ENCODE peak calls at places on chromosomes 11 and 22, in eight cellular contexts. V is cardiac muscle cell, G is AG09309, A is foreskin keratinocyte, P is prostate gland, Y is PC-9, W is fibroblast of the aortic adventitia, B is brain microvascular endothelial cell. H is an unnamed sample.

GRCh38 chr22:32076726-32077550 is 33.9 kb downstream of the SLC5A1 start:
- DNase-seq in A (no peak), Y (no peak), P (no peak), G (no peak), W (no peak), V (no peak), B (no peak), H (no peak)

GRCh38 chr11:27012254-27012921 is 18.5 kb downstream of the FIBIN start:
- DNase-seq in W (peak; percentile 78), B (peak; percentile 60), A (no peak), Y (no peak), G (no peak), P (no peak), V (peak; percentile 14), H (peak; percentile 66)

GRCh38 chr11:134923441-134923840 is 511.4 kb upstream of the B3GAT1 start:
- DNase-seq in P (no peak), Y (no peak), W (no peak), G (no peak), A (no peak), B (no peak), V (no peak), H (no peak)

GRCh38 chr22:45090364-45090960 is 73.3 kb upstream of the NUP50 start:
- DNase-seq in V (peak; percentile 48), P (no peak), G (no peak), W (peak; percentile 48), B (peak; percentile 11), Y (no peak), A (no peak), H (peak; percentile 33)

GRCh38 chr22:41780714-41781507 is 19.6 kb upstream of the CCDC134 start:
- DNase-seq in A (no peak), V (peak; percentile 36), P (no peak), B (peak; percentile 42), W (peak; percentile 66), G (no peak), Y (no peak), H (no peak)

GRCh38 chr22:24555496-24556253 is at the start of gene SNRPD3:
- DNase-seq in G (peak; percentile 71), B (peak; percentile 89), W (peak; percentile 92), A (peak; percentile 89), Y (peak; percentile 82), V (peak; percentile 94), P (peak; percentile 90), H (peak; percentile 97)

GRCh38 chr22:19824197-19825015 is 30.3 kb downstream of the GNB1L start:
- DNase-seq in B (no peak), V (no peak), A (peak; percentile 22), G (no peak), Y (peak; percentile 75), W (no peak), P (no peak), H (peak; percentile 63)

GRCh38 chr11:19510468-19510867 is 202.2 kb upstream of the NAV2 start:
- DNase-seq in A (no peak), B (no peak), P (no peak), G (no peak), W (no peak), Y (no peak), V (no peak), H (no peak)

GRCh38 chr22:48277868-48278581 is 1515.6 kb downstream of the TBC1D22A start:
- DNase-seq in P (peak; percentile 51), B (no peak), W (no peak), A (no peak), V (no peak), G (no peak), Y (no peak), H (no peak)

GRCh38 chr22:42901790-42902508 is 44.9 kb upstream of the ARFGAP3 start:
- DNase-seq in W (no peak), A (no peak), V (no peak), G (no peak), B (no peak), Y (no peak), P (no peak), H (no peak)
- TF ChIP-seq CTCF in W (peak; percentile 34), A (peak; percentile 39), V (peak; percentile 24), G (peak; percentile 37), B (peak; percentile 58), Y (peak; percentile 54), P (no peak), H (no peak)

DNA sequence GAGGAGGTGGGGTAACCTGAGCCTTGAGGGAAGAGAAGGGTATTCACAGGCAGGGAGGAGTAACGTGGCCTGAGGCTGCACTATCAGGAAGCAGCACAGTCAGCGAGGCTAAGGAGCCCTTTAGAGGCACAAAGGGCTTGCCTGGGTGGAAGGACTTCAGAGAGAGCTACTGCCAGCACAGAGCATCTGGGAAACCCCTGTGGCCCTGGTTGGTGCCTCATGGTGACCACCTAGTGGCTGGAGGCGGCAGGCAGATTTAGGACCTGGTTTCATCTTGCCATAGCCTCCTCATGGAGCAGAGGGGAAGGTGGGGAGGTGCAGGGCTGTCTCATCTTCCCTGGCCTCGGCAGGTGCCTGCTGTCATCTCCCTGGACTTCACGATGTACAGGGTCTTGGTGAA is 64.5 kb downstream of the MPPED1 start:
- DNase-seq in W (no peak), V (no peak), G (no peak), B (no peak), P (no peak), A (no peak), Y (no peak), H (no peak)
- TF ChIP-seq CTCF in W (no peak), V (no peak), G (no peak), B (no peak), P (no peak), A (no peak), Y (no peak), H (no peak)

GRCh38 chr22:25903294-25903693 is 161.3 kb downstream of the MYO18B start:
- DNase-seq in W (no peak), P (no peak), G (no peak), V (no peak), Y (no peak), A (no peak), B (no peak), H (no peak)
- TF ChIP-seq CTCF in W (no peak), P (no peak), G (no peak), V (no peak), Y (peak; percentile 45), A (peak; percentile 13), B (no peak), H (no peak)

DNA sequence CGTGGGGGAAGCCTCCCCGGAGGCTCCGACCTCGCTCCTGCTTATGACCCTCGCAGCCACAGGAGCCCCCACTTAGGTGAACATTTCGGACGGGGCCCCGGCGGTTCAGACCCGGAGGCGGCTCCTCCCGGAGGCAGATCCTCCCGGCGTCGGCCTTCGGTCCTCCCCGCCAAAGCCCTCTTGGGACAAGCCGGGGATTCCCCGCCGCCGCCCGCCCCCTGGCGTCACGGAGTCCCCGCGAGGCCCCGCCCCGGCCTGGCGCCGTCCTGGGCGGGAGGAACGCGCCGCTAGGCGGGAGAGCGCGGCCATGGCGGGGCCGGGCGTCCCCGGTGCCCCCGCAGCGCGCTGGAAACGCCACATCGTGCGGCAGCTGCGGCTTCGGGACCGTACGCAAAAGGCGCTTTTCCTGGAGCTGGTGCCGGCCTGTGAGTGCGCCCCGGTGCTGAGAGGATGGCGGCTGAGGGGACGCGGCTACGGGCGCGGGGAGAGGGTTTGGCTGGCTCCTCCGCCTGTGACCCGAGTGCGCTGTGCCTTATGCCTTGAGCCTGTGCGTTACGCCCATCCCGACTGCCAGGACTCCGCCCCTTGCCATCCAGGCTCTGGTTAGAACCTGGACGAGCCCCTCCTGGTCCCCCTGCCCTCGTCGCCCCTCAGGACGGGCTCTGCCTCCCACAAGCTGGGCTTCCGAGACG is at the start of gene ATG16L2:
- DNase-seq in V (peak; percentile 93), A (peak; percentile 59), Y (peak; percentile 76), B (peak; percentile 65), G (no peak), W (peak; percentile 78), P (peak; percentile 77), H (peak; percentile 82)
- TF ChIP-seq CTCF in V (peak; percentile 5), A (peak; percentile 57), Y (no peak), B (no peak), G (no peak), W (no peak), P (no peak), H (no peak)